ENCODE peak calls at places on chromosomes 5 and 9, in four cellular contexts. One of them, this sample, is unnamed.

GRCh38 chr5:76836585-76836984 is 13.2 kb upstream of the S100Z start:
- DNase-seq in HAP-1: no peak
- DNase-seq in lung microvascular endothelial cell: no peak
- DNase-seq in stimulated activated naive CD8-positive, alpha-beta T cell treated with anti-CD3 and anti-CD28 coated beads, Interleukin-15, Interleukin-2, amounts not matched to agents 100 U/mL and 50 U/mL, for 24 hours: no peak
- DNase-seq in this sample: peak

GRCh38 chr9:129023036-129023907 is 4.9 kb downstream of the SH3GLB2 start:
- DNase-seq in HAP-1: no peak
- DNase-seq in lung microvascular endothelial cell: no peak
- DNase-seq in stimulated activated naive CD8-positive, alpha-beta T cell treated with anti-CD3 and anti-CD28 coated beads, Interleukin-15, Interleukin-2, amounts not matched to agents 100 U/mL and 50 U/mL, for 24 hours: no peak
- DNase-seq in this sample: peak

GRCh38 chr9:136619742-136620440 is 42.8 kb upstream of the EGFL7 start:
- DNase-seq in HAP-1: no peak
- DNase-seq in lung microvascular endothelial cell: peak
- DNase-seq in stimulated activated naive CD8-positive, alpha-beta T cell treated with anti-CD3 and anti-CD28 coated beads, Interleukin-15, Interleukin-2, amounts not matched to agents 100 U/mL and 50 U/mL, for 24 hours: no peak
- DNase-seq in this sample: peak

GRCh38 chr9:96491079-96491879 is 41.3 kb downstream of the HABP4 start:
- DNase-seq in HAP-1: no peak
- DNase-seq in lung microvascular endothelial cell: no peak
- DNase-seq in stimulated activated naive CD8-positive, alpha-beta T cell treated with anti-CD3 and anti-CD28 coated beads, Interleukin-15, Interleukin-2, amounts not matched to agents 100 U/mL and 50 U/mL, for 24 hours: peak
- DNase-seq in this sample: peak

GRCh38 chr5:115736004-115736689 is 80.3 kb downstream of the CDO1 start:
- DNase-seq in HAP-1: no peak
- DNase-seq in lung microvascular endothelial cell: no peak
- DNase-seq in stimulated activated naive CD8-positive, alpha-beta T cell treated with anti-CD3 and anti-CD28 coated beads, Interleukin-15, Interleukin-2, amounts not matched to agents 100 U/mL and 50 U/mL, for 24 hours: no peak
- DNase-seq in this sample: no peak

GRCh38 chr9:20557890-20558608 is 64.2 kb downstream of the MLLT3 start:
- DNase-seq in HAP-1: no peak
- DNase-seq in lung microvascular endothelial cell: no peak
- DNase-seq in stimulated activated naive CD8-positive, alpha-beta T cell treated with anti-CD3 and anti-CD28 coated beads, Interleukin-15, Interleukin-2, amounts not matched to agents 100 U/mL and 50 U/mL, for 24 hours: no peak
- DNase-seq in this sample: no peak

GRCh38 chr5:15577831-15578230 is 77.9 kb downstream of the FBXL7 start:
- DNase-seq in HAP-1: no peak
- DNase-seq in lung microvascular endothelial cell: peak
- DNase-seq in stimulated activated naive CD8-positive, alpha-beta T cell treated with anti-CD3 and anti-CD28 coated beads, Interleukin-15, Interleukin-2, amounts not matched to agents 100 U/mL and 50 U/mL, for 24 hours: no peak
- DNase-seq in this sample: no peak

GRCh38 chr5:140043508-140043872 is 391 bp upstream of the NRG2 start:
- DNase-seq in HAP-1: no peak
- DNase-seq in lung microvascular endothelial cell: peak
- DNase-seq in stimulated activated naive CD8-positive, alpha-beta T cell treated with anti-CD3 and anti-CD28 coated beads, Interleukin-15, Interleukin-2, amounts not matched to agents 100 U/mL and 50 U/mL, for 24 hours: peak
- DNase-seq in this sample: peak

GRCh38 chr5:93512799-93513198 is 68.2 kb downstream of the NR2F1-AS1 start:
- DNase-seq in HAP-1: no peak
- DNase-seq in lung microvascular endothelial cell: peak
- DNase-seq in stimulated activated naive CD8-positive, alpha-beta T cell treated with anti-CD3 and anti-CD28 coated beads, Interleukin-15, Interleukin-2, amounts not matched to agents 100 U/mL and 50 U/mL, for 24 hours: no peak
- DNase-seq in this sample: peak

GRCh38 chr9:74795803-74796202 is 91.9 kb downstream of the TRPM6 start:
- DNase-seq in HAP-1: no peak
- DNase-seq in lung microvascular endothelial cell: no peak
- DNase-seq in stimulated activated naive CD8-positive, alpha-beta T cell treated with anti-CD3 and anti-CD28 coated beads, Interleukin-15, Interleukin-2, amounts not matched to agents 100 U/mL and 50 U/mL, for 24 hours: no peak
- DNase-seq in this sample: no peak

GRCh38 chr9:76894198-76894597 is 11.7 kb downstream of the PRUNE2 start:
- DNase-seq in HAP-1: no peak
- DNase-seq in lung microvascular endothelial cell: no peak
- DNase-seq in stimulated activated naive CD8-positive, alpha-beta T cell treated with anti-CD3 and anti-CD28 coated beads, Interleukin-15, Interleukin-2, amounts not matched to agents 100 U/mL and 50 U/mL, for 24 hours: no peak
- DNase-seq in this sample: no peak

GRCh38 chr9:111148994-111149759 is 110.9 kb upstream of the LPAR1 start:
- DNase-seq in HAP-1: no peak
- DNase-seq in lung microvascular endothelial cell: no peak
- DNase-seq in stimulated activated naive CD8-positive, alpha-beta T cell treated with anti-CD3 and anti-CD28 coated beads, Interleukin-15, Interleukin-2, amounts not matched to agents 100 U/mL and 50 U/mL, for 24 hours: no peak
- DNase-seq in this sample: peak

GRCh38 chr5:12668564-12668963 is 764.3 kb upstream of the CTNND2 start:
- DNase-seq in HAP-1: no peak
- DNase-seq in lung microvascular endothelial cell: no peak
- DNase-seq in stimulated activated naive CD8-positive, alpha-beta T cell treated with anti-CD3 and anti-CD28 coated beads, Interleukin-15, Interleukin-2, amounts not matched to agents 100 U/mL and 50 U/mL, for 24 hours: no peak
- DNase-seq in this sample: no peak

GRCh38 chr5:63931841-63932240 is 30.4 kb downstream of the HTR1A start:
- DNase-seq in HAP-1: no peak
- DNase-seq in lung microvascular endothelial cell: no peak
- DNase-seq in stimulated activated naive CD8-positive, alpha-beta T cell treated with anti-CD3 and anti-CD28 coated beads, Interleukin-15, Interleukin-2, amounts not matched to agents 100 U/mL and 50 U/mL, for 24 hours: no peak
- DNase-seq in this sample: no peak

GRCh38 chr9:129558063-129558550 is 62.8 kb downstream of the C9orf50 start:
- DNase-seq in HAP-1: no peak
- DNase-seq in lung microvascular endothelial cell: no peak
- DNase-seq in stimulated activated naive CD8-positive, alpha-beta T cell treated with anti-CD3 and anti-CD28 coated beads, Interleukin-15, Interleukin-2, amounts not matched to agents 100 U/mL and 50 U/mL, for 24 hours: no peak
- DNase-seq in this sample: no peak

GRCh38 chr9:137055385-137056364 is 1.8 kb upstream of the ENTPD2 start:
- DNase-seq in HAP-1: no peak
- DNase-seq in lung microvascular endothelial cell: no peak
- DNase-seq in stimulated activated naive CD8-positive, alpha-beta T cell treated with anti-CD3 and anti-CD28 coated beads, Interleukin-15, Interleukin-2, amounts not matched to agents 100 U/mL and 50 U/mL, for 24 hours: no peak
- DNase-seq in this sample: peak

GRCh38 chr9:134563397-134563796 is 78.2 kb upstream of the COL5A1 start:
- DNase-seq in HAP-1: no peak
- DNase-seq in lung microvascular endothelial cell: no peak
- DNase-seq in stimulated activated naive CD8-positive, alpha-beta T cell treated with anti-CD3 and anti-CD28 coated beads, Interleukin-15, Interleukin-2, amounts not matched to agents 100 U/mL and 50 U/mL, for 24 hours: no peak
- DNase-seq in this sample: no peak

GRCh38 chr9:33778700-33779351 is 16.5 kb upstream of the PRSS3 start:
- DNase-seq in HAP-1: peak
- DNase-seq in lung microvascular endothelial cell: peak
- DNase-seq in stimulated activated naive CD8-positive, alpha-beta T cell treated with anti-CD3 and anti-CD28 coated beads, Interleukin-15, Interleukin-2, amounts not matched to agents 100 U/mL and 50 U/mL, for 24 hours: peak
- DNase-seq in this sample: peak

GRCh38 chr5:944621-944927 is 51.9 kb downstream of the TRIP13 start:
- DNase-seq in HAP-1: no peak
- DNase-seq in lung microvascular endothelial cell: no peak
- DNase-seq in stimulated activated naive CD8-positive, alpha-beta T cell treated with anti-CD3 and anti-CD28 coated beads, Interleukin-15, Interleukin-2, amounts not matched to agents 100 U/mL and 50 U/mL, for 24 hours: no peak
- DNase-seq in this sample: no peak